ENCODE peak calls at places on chromosomes 6 and 20, in five cellular contexts. One of them, this sample, is unnamed.

GRCh38 chr6:143634486-143634885 is 43.3 kb upstream of the PHACTR2 start:
- DNase-seq in COR-L47: peak; percentile 85
- DNase-seq in ACHN: no peak
- DNase-seq in uterus: no peak
- DNase-seq in NCI-H1092 treated with DMSO at 0.1 percent for 48 hours: no peak
- DNase-seq in this sample: no peak

GRCh38 chr6:120675886-120676285 is 658.4 kb downstream of the TBC1D32 start:
- DNase-seq in COR-L47: no peak
- DNase-seq in ACHN: no peak
- DNase-seq in uterus: no peak
- DNase-seq in NCI-H1092 treated with DMSO at 0.1 percent for 48 hours: no peak
- DNase-seq in this sample: no peak

GRCh38 chr6:121504227-121504626 is 68.8 kb downstream of the GJA1 start:
- DNase-seq in COR-L47: no peak
- DNase-seq in ACHN: peak; percentile 39
- DNase-seq in uterus: no peak
- DNase-seq in NCI-H1092 treated with DMSO at 0.1 percent for 48 hours: no peak
- DNase-seq in this sample: no peak

GRCh38 chr6:9412951-9413559 is 977.7 kb upstream of the SLC35B3 start:
- DNase-seq in COR-L47: no peak
- DNase-seq in ACHN: peak; percentile 39
- DNase-seq in uterus: no peak
- DNase-seq in NCI-H1092 treated with DMSO at 0.1 percent for 48 hours: peak; percentile 15
- DNase-seq in this sample: no peak

GRCh38 chr6:119440953-119441352 is 91.4 kb upstream of the MAN1A1 start:
- DNase-seq in COR-L47: no peak
- DNase-seq in ACHN: no peak
- DNase-seq in uterus: no peak
- DNase-seq in NCI-H1092 treated with DMSO at 0.1 percent for 48 hours: no peak
- DNase-seq in this sample: no peak

GRCh38 chr20:21562656-21563055 is 48.8 kb upstream of the NKX2-2 start:
- DNase-seq in COR-L47: no peak
- DNase-seq in ACHN: no peak
- DNase-seq in uterus: no peak
- DNase-seq in NCI-H1092 treated with DMSO at 0.1 percent for 48 hours: no peak
- DNase-seq in this sample: no peak

GRCh38 chr6:136764522-136764993 is 27.7 kb downstream of the MAP3K5 start:
- DNase-seq in COR-L47: no peak
- DNase-seq in ACHN: no peak
- DNase-seq in uterus: no peak
- DNase-seq in NCI-H1092 treated with DMSO at 0.1 percent for 48 hours: no peak
- DNase-seq in this sample: no peak

GRCh38 chr20:59145926-59146800 is 17.5 kb upstream of the ZNF831 start:
- DNase-seq in COR-L47: no peak
- DNase-seq in ACHN: no peak
- DNase-seq in uterus: no peak
- DNase-seq in NCI-H1092 treated with DMSO at 0.1 percent for 48 hours: no peak
- DNase-seq in this sample: no peak

GRCh38 chr20:33645072-33645358 is 17.1 kb upstream of the C20orf144 start:
- DNase-seq in COR-L47: no peak
- DNase-seq in ACHN: no peak
- DNase-seq in uterus: no peak
- DNase-seq in NCI-H1092 treated with DMSO at 0.1 percent for 48 hours: no peak
- DNase-seq in this sample: no peak

GRCh38 chr20:63496404-63497120 is 2.3 kb downstream of the EEF1A2 start:
- DNase-seq in COR-L47: no peak
- DNase-seq in ACHN: no peak
- DNase-seq in uterus: no peak
- DNase-seq in NCI-H1092 treated with DMSO at 0.1 percent for 48 hours: no peak
- DNase-seq in this sample: no peak

GRCh38 chr6:41757931-41758640 is 10.9 kb upstream of the PGC start:
- DNase-seq in COR-L47: no peak
- DNase-seq in ACHN: no peak
- DNase-seq in uterus: no peak
- DNase-seq in NCI-H1092 treated with DMSO at 0.1 percent for 48 hours: no peak
- DNase-seq in this sample: no peak

GRCh38 chr6:134173936-134174789 is 121.7 kb upstream of the SLC2A12 start:
- DNase-seq in COR-L47: peak; percentile 29
- DNase-seq in ACHN: peak; percentile 80
- DNase-seq in uterus: peak; percentile 85
- DNase-seq in NCI-H1092 treated with DMSO at 0.1 percent for 48 hours: peak; percentile 79
- DNase-seq in this sample: peak; percentile 77

GRCh38 chr6:16999486-17000436 is 102.1 kb upstream of the STMND1 start:
- DNase-seq in COR-L47: no peak
- DNase-seq in ACHN: no peak
- DNase-seq in uterus: no peak
- DNase-seq in NCI-H1092 treated with DMSO at 0.1 percent for 48 hours: no peak
- DNase-seq in this sample: no peak

GRCh38 chr6:167846997-167847606 is 20.4 kb downstream of the AFDN start:
- DNase-seq in COR-L47: no peak
- DNase-seq in ACHN: no peak
- DNase-seq in uterus: no peak
- DNase-seq in NCI-H1092 treated with DMSO at 0.1 percent for 48 hours: no peak
- DNase-seq in this sample: no peak

GRCh38 chr20:57374931-57375651 is 16.1 kb upstream of the RBM38 start:
- DNase-seq in COR-L47: no peak
- DNase-seq in ACHN: no peak
- DNase-seq in uterus: no peak
- DNase-seq in NCI-H1092 treated with DMSO at 0.1 percent for 48 hours: no peak
- DNase-seq in this sample: no peak

GRCh38 chr6:47034919-47035318 is 7.2 kb downstream of the ADGRF1 start:
- DNase-seq in COR-L47: peak; percentile 47
- DNase-seq in ACHN: peak; percentile 90
- DNase-seq in uterus: peak; percentile 42
- DNase-seq in NCI-H1092 treated with DMSO at 0.1 percent for 48 hours: peak; percentile 73
- DNase-seq in this sample: no peak

GRCh38 chr6:75602897-75603395 is 1.3 kb downstream of the SENP6 start:
- DNase-seq in COR-L47: no peak
- DNase-seq in ACHN: no peak
- DNase-seq in uterus: no peak
- DNase-seq in NCI-H1092 treated with DMSO at 0.1 percent for 48 hours: no peak
- DNase-seq in this sample: no peak

GRCh38 chr20:53660078-53660909 is 66.7 kb upstream of the ZNF217 start:
- DNase-seq in COR-L47: no peak
- DNase-seq in ACHN: no peak
- DNase-seq in uterus: peak; percentile 47
- DNase-seq in NCI-H1092 treated with DMSO at 0.1 percent for 48 hours: no peak
- DNase-seq in this sample: no peak

GRCh38 chr6:7050911-7051779 is 56.6 kb upstream of the RREB1 start:
- DNase-seq in COR-L47: no peak
- DNase-seq in ACHN: peak; percentile 76
- DNase-seq in uterus: peak; percentile 40
- DNase-seq in NCI-H1092 treated with DMSO at 0.1 percent for 48 hours: no peak
- DNase-seq in this sample: peak; percentile 61

GRCh38 chr6:169165561-169166300 is 87.9 kb downstream of the THBS2 start:
- DNase-seq in COR-L47: peak; percentile 1
- DNase-seq in ACHN: no peak
- DNase-seq in uterus: no peak
- DNase-seq in NCI-H1092 treated with DMSO at 0.1 percent for 48 hours: no peak
- DNase-seq in this sample: no peak

GRCh38 chr6:84426002-84426705 is 198.7 kb upstream of the CEP162 start:
- DNase-seq in COR-L47: no peak
- DNase-seq in ACHN: no peak
- DNase-seq in uterus: no peak
- DNase-seq in NCI-H1092 treated with DMSO at 0.1 percent for 48 hours: no peak
- DNase-seq in this sample: no peak

GRCh38 chr20:33732166-33732970 is 572 bp downstream of the ZNF341 start:
- DNase-seq in COR-L47: peak; percentile 97
- DNase-seq in ACHN: no peak
- DNase-seq in uterus: no peak
- DNase-seq in NCI-H1092 treated with DMSO at 0.1 percent for 48 hours: peak; percentile 89
- DNase-seq in this sample: peak; percentile 96

GRCh38 chr6:31065556-31065955 is 46.8 kb downstream of the C6orf15 start:
- DNase-seq in COR-L47: no peak
- DNase-seq in ACHN: no peak
- DNase-seq in uterus: no peak
- DNase-seq in NCI-H1092 treated with DMSO at 0.1 percent for 48 hours: no peak
- DNase-seq in this sample: no peak

GRCh38 chr6:33621396-33622388 is 570 bp downstream of the ITPR3 start:
- DNase-seq in COR-L47: peak; percentile 55
- DNase-seq in ACHN: peak; percentile 52
- DNase-seq in uterus: peak; percentile 46
- DNase-seq in NCI-H1092 treated with DMSO at 0.1 percent for 48 hours: peak; percentile 45
- DNase-seq in this sample: peak; percentile 31

GRCh38 chr20:48051810-48052491 is 266.7 kb upstream of the SULF2 start:
- DNase-seq in COR-L47: peak; percentile 3
- DNase-seq in ACHN: peak; percentile 27
- DNase-seq in uterus: no peak
- DNase-seq in NCI-H1092 treated with DMSO at 0.1 percent for 48 hours: peak; percentile 90
- DNase-seq in this sample: no peak

GRCh38 chr20:11271319-11271718 is 597.5 kb upstream of the JAG1 start:
- DNase-seq in COR-L47: no peak
- DNase-seq in ACHN: no peak
- DNase-seq in uterus: no peak
- DNase-seq in NCI-H1092 treated with DMSO at 0.1 percent for 48 hours: no peak
- DNase-seq in this sample: no peak

GRCh38 chr20:58513580-58514285 is 1.5 kb downstream of the APCDD1L start:
- DNase-seq in COR-L47: no peak
- DNase-seq in ACHN: no peak
- DNase-seq in uterus: no peak
- DNase-seq in NCI-H1092 treated with DMSO at 0.1 percent for 48 hours: no peak
- DNase-seq in this sample: no peak

GRCh38 chr6:104644848-104645247 is 214.9 kb downstream of the HACE1 start:
- DNase-seq in COR-L47: no peak
- DNase-seq in ACHN: no peak
- DNase-seq in uterus: no peak
- DNase-seq in NCI-H1092 treated with DMSO at 0.1 percent for 48 hours: no peak
- DNase-seq in this sample: no peak

GRCh38 chr6:52995913-52996685 is 1.0 kb upstream of the GSTA4 start:
- DNase-seq in COR-L47: peak; percentile 15
- DNase-seq in ACHN: peak; percentile 72
- DNase-seq in uterus: peak; percentile 50
- DNase-seq in NCI-H1092 treated with DMSO at 0.1 percent for 48 hours: peak; percentile 73
- DNase-seq in this sample: no peak

GRCh38 chr20:44023515-44024371 is 109.1 kb downstream of the TOX2 start:
- DNase-seq in COR-L47: no peak
- DNase-seq in ACHN: no peak
- DNase-seq in uterus: no peak
- DNase-seq in NCI-H1092 treated with DMSO at 0.1 percent for 48 hours: no peak
- DNase-seq in this sample: no peak

GRCh38 chr6:170186006-170186908 is 104.6 kb downstream of the DLL1 start:
- DNase-seq in COR-L47: peak; percentile 36
- DNase-seq in ACHN: no peak
- DNase-seq in uterus: no peak
- DNase-seq in NCI-H1092 treated with DMSO at 0.1 percent for 48 hours: no peak
- DNase-seq in this sample: no peak